ENCODE peak calls at places on chromosomes 16 and 17, in five cellular contexts. X is Caco-2, V is fibroblast of lung, Z is NCI-H345, J is putamen. R is an unnamed sample.

GRCh38 chr16:49491111-49491670 is 117.6 kb downstream of the C16orf78 start:
- DNase-seq in X (no peak), V (no peak), Z (no peak), J (no peak), R (no peak)

GRCh38 chr17:44767493-44767892 is 8.7 kb downstream of the ADAM11 start:
- DNase-seq in X (no peak), V (no peak), Z (no peak), J (no peak), R (no peak)

GRCh38 chr17:40960144-40960543 is 6.6 kb downstream of the KRT39 start:
- DNase-seq in X (no peak), V (no peak), Z (no peak), J (no peak), R (no peak)

GRCh38 chr17:51857052-51857593 is 301.4 kb downstream of the CA10 start:
- DNase-seq in X (no peak), V (no peak), Z (peak), J (peak), R (no peak)

GRCh38 chr16:69451166-69451565 is 26.7 kb downstream of the CYB5B start:
- DNase-seq in X (no peak), V (peak), Z (no peak), J (no peak), R (no peak)

GRCh38 chr16:19765860-19766553 is 47.9 kb downstream of the IQCK start:
- DNase-seq in X (no peak), V (no peak), Z (no peak), J (peak), R (no peak)

GRCh38 chr17:59675231-59675630 is 32.0 kb downstream of the PTRH2 start:
- DNase-seq in X (no peak), V (no peak), Z (no peak), J (no peak), R (no peak)

GRCh38 chr17:2049333-2050245 is 5.3 kb upstream of the HIC1 start:
- DNase-seq in X (peak), V (peak), Z (peak), J (no peak), R (no peak)

GRCh38 chr17:43984521-43984920 is 19.9 kb upstream of the NAGS start:
- DNase-seq in X (no peak), V (no peak), Z (no peak), J (no peak), R (no peak)

GRCh38 chr17:49910094-49910857 is 58.7 kb upstream of the DLX4 start:
- DNase-seq in X (no peak), V (peak), Z (no peak), J (no peak), R (no peak)

GRCh38 chr17:50181155-50181554 is 15.3 kb downstream of the SGCA start:
- DNase-seq in X (no peak), V (no peak), Z (no peak), J (peak), R (no peak)

GRCh38 chr16:69711115-69711740 is 15.1 kb downstream of the NQO1 start:
- DNase-seq in X (no peak), V (peak), Z (no peak), J (peak), R (no peak)

R was measured in AG04449.